ENCODE peak calls at places on chromosomes 6 and 20, in four cellular contexts. One of them, this sample, is unnamed.

GRCh38 chr6:100300221-100300736 is 164.4 kb downstream of the SIM1 start:
- DNase-seq in IMR-90: peak; percentile 95
- DNase-seq in fibroblast of the aortic adventitia: peak; percentile 94
- DNase-seq in left ventricle myocardium inferior: no peak
- DNase-seq in this sample: no peak

GRCh38 chr6:31829633-31830492 is 2.3 kb downstream of the HSPA1B start:
- DNase-seq in IMR-90: peak; percentile 56
- DNase-seq in fibroblast of the aortic adventitia: peak; percentile 75
- DNase-seq in left ventricle myocardium inferior: no peak
- DNase-seq in this sample: no peak

GRCh38 chr6:166466178-166467122 is 83.7 kb upstream of the MPC1 start:
- DNase-seq in IMR-90: peak; percentile 89
- DNase-seq in fibroblast of the aortic adventitia: peak; percentile 98
- DNase-seq in left ventricle myocardium inferior: no peak
- DNase-seq in this sample: peak; percentile 53

GRCh38 chr6:16759646-16760535 is 1.4 kb downstream of the ATXN1 start:
- DNase-seq in IMR-90: peak; percentile 84
- DNase-seq in fibroblast of the aortic adventitia: peak; percentile 89
- DNase-seq in left ventricle myocardium inferior: peak; percentile 94
- DNase-seq in this sample: peak; percentile 96

GRCh38 chr20:21796059-21796458 is 90.6 kb downstream of the PAX1 start:
- DNase-seq in IMR-90: no peak
- DNase-seq in fibroblast of the aortic adventitia: no peak
- DNase-seq in left ventricle myocardium inferior: no peak
- DNase-seq in this sample: no peak

GRCh38 chr6:107264357-107264831 is 149.1 kb upstream of the BEND3 start:
- DNase-seq in IMR-90: peak; percentile 89
- DNase-seq in fibroblast of the aortic adventitia: peak; percentile 63
- DNase-seq in left ventricle myocardium inferior: no peak
- DNase-seq in this sample: no peak

GRCh38 chr6:25457519-25457918 is 178.3 kb downstream of the CARMIL1 start:
- DNase-seq in IMR-90: no peak
- DNase-seq in fibroblast of the aortic adventitia: no peak
- DNase-seq in left ventricle myocardium inferior: no peak
- DNase-seq in this sample: no peak

GRCh38 chr6:157235600-157236039 is 87.7 kb downstream of the TMEM242 start:
- DNase-seq in IMR-90: peak; percentile 33
- DNase-seq in fibroblast of the aortic adventitia: peak; percentile 47
- DNase-seq in left ventricle myocardium inferior: peak; percentile 64
- DNase-seq in this sample: peak; percentile 89

GRCh38 chr6:157832250-157832967 is 9.4 kb downstream of the SNX9 start:
- DNase-seq in IMR-90: peak; percentile 56
- DNase-seq in fibroblast of the aortic adventitia: no peak
- DNase-seq in left ventricle myocardium inferior: no peak
- DNase-seq in this sample: no peak

GRCh38 chr6:35401514-35401913 is 50.6 kb upstream of the FANCE start:
- DNase-seq in IMR-90: no peak
- DNase-seq in fibroblast of the aortic adventitia: no peak
- DNase-seq in left ventricle myocardium inferior: no peak
- DNase-seq in this sample: no peak

GRCh38 chr6:70708448-70708847 is 40.8 kb downstream of the SMAP1 start:
- DNase-seq in IMR-90: no peak
- DNase-seq in fibroblast of the aortic adventitia: no peak
- DNase-seq in left ventricle myocardium inferior: no peak
- DNase-seq in this sample: no peak

GRCh38 chr6:144066745-144067484 is 28.5 kb downstream of the SF3B5 start:
- DNase-seq in IMR-90: no peak
- DNase-seq in fibroblast of the aortic adventitia: no peak
- DNase-seq in left ventricle myocardium inferior: no peak
- DNase-seq in this sample: no peak

GRCh38 chr6:10465633-10466499 is 51.0 kb upstream of the TFAP2A start:
- DNase-seq in IMR-90: peak; percentile 28
- DNase-seq in fibroblast of the aortic adventitia: peak; percentile 41
- DNase-seq in left ventricle myocardium inferior: no peak
- DNase-seq in this sample: no peak

GRCh38 chr20:2142649-2143048 is 41.0 kb downstream of the STK35 start:
- DNase-seq in IMR-90: no peak
- DNase-seq in fibroblast of the aortic adventitia: no peak
- DNase-seq in left ventricle myocardium inferior: peak; percentile 45
- DNase-seq in this sample: no peak

GRCh38 chr6:27650620-27651370 is 177.9 kb upstream of the ZNF184 start:
- DNase-seq in IMR-90: peak; percentile 35
- DNase-seq in fibroblast of the aortic adventitia: peak; percentile 26
- DNase-seq in left ventricle myocardium inferior: no peak
- DNase-seq in this sample: no peak

GRCh38 chr6:168133707-168134398 is 54.8 kb upstream of the FRMD1 start:
- DNase-seq in IMR-90: no peak
- DNase-seq in fibroblast of the aortic adventitia: no peak
- DNase-seq in left ventricle myocardium inferior: no peak
- DNase-seq in this sample: no peak

GRCh38 chr20:25741088-25741487 is 44.4 kb upstream of the ZNF337 start:
- DNase-seq in IMR-90: no peak
- DNase-seq in fibroblast of the aortic adventitia: no peak
- DNase-seq in left ventricle myocardium inferior: no peak
- DNase-seq in this sample: no peak

GRCh38 chr6:36118550-36119107 is 11.7 kb upstream of the MAPK13 start:
- DNase-seq in IMR-90: no peak
- DNase-seq in fibroblast of the aortic adventitia: no peak
- DNase-seq in left ventricle myocardium inferior: no peak
- DNase-seq in this sample: peak; percentile 12

GRCh38 chr20:61118429-61119224 is 133.4 kb upstream of the CDH4 start:
- DNase-seq in IMR-90: peak; percentile 85
- DNase-seq in fibroblast of the aortic adventitia: peak; percentile 45
- DNase-seq in left ventricle myocardium inferior: no peak
- DNase-seq in this sample: no peak

GRCh38 chr6:88623531-88623930 is 339.9 kb downstream of the RNGTT start:
- DNase-seq in IMR-90: no peak
- DNase-seq in fibroblast of the aortic adventitia: no peak
- DNase-seq in left ventricle myocardium inferior: no peak
- DNase-seq in this sample: no peak

GRCh38 chr6:1486387-1486786 is 97.0 kb downstream of the FOXF2 start:
- DNase-seq in IMR-90: no peak
- DNase-seq in fibroblast of the aortic adventitia: no peak
- DNase-seq in left ventricle myocardium inferior: no peak
- DNase-seq in this sample: no peak

GRCh38 chr20:53582574-53583351 is 10.9 kb downstream of the ZNF217 start:
- DNase-seq in IMR-90: peak; percentile 95
- DNase-seq in fibroblast of the aortic adventitia: peak; percentile 95
- DNase-seq in left ventricle myocardium inferior: no peak
- DNase-seq in this sample: no peak

GRCh38 chr6:44192428-44193041 is 24.2 kb upstream of the MYMX start:
- DNase-seq in IMR-90: no peak
- DNase-seq in fibroblast of the aortic adventitia: no peak
- DNase-seq in left ventricle myocardium inferior: no peak
- DNase-seq in this sample: no peak

GRCh38 chr6:100057941-100058340 is 63.9 kb upstream of the MCHR2 start:
- DNase-seq in IMR-90: peak; percentile 12
- DNase-seq in fibroblast of the aortic adventitia: no peak
- DNase-seq in left ventricle myocardium inferior: no peak
- DNase-seq in this sample: no peak

GRCh38 chr6:127342296-127342945 is 988 bp downstream of the ECHDC1 start:
- DNase-seq in IMR-90: peak; percentile 54
- DNase-seq in fibroblast of the aortic adventitia: peak; percentile 66
- DNase-seq in left ventricle myocardium inferior: no peak
- DNase-seq in this sample: no peak

GRCh38 chr6:7155871-7156579 is 48.3 kb downstream of the RREB1 start:
- DNase-seq in IMR-90: no peak
- DNase-seq in fibroblast of the aortic adventitia: peak; percentile 35
- DNase-seq in left ventricle myocardium inferior: no peak
- DNase-seq in this sample: no peak

GRCh38 chr20:38926934-38927616 is 858 bp downstream of the FAM83D start:
- DNase-seq in IMR-90: peak; percentile 36
- DNase-seq in fibroblast of the aortic adventitia: peak; percentile 60
- DNase-seq in left ventricle myocardium inferior: no peak
- DNase-seq in this sample: no peak

GRCh38 chr20:21397341-21398108 is at the start of gene NKX2-4:
- DNase-seq in IMR-90: no peak
- DNase-seq in fibroblast of the aortic adventitia: no peak
- DNase-seq in left ventricle myocardium inferior: no peak
- DNase-seq in this sample: no peak

GRCh38 chr6:30156262-30156599 is 4.8 kb downstream of the TRIM10 start:
- DNase-seq in IMR-90: no peak
- DNase-seq in fibroblast of the aortic adventitia: peak; percentile 73
- DNase-seq in left ventricle myocardium inferior: peak; percentile 39
- DNase-seq in this sample: no peak

This sample was measured in tibial artery.